ENCODE peak calls at places on chromosomes 6 and 20, in five cellular contexts. K, G, Y, U and H are unnamed samples.

GRCh38 chr6:143806282-143807102 is 36.6 kb upstream of the LTV1 start:
- DNase-seq in Y (no peak), G (no peak), U (no peak), K (no peak), H (peak)

GRCh38 chr6:153032255-153032882 is 29.9 kb upstream of the MTRF1L start:
- DNase-seq in Y (no peak), K (no peak), G (no peak), U (no peak), H (no peak)

GRCh38 chr6:88165877-88166492 is at the start of gene CNR1:
- DNase-seq in K (no peak), Y (no peak), G (peak), U (peak), H (no peak)

GRCh38 chr6:27836783-27837635 is 75.2 kb downstream of the OR2B2 start:
- DNase-seq in G (peak), Y (peak), K (peak), U (peak), H (peak)

GRCh38 chr6:167973092-167973880 is 24.2 kb upstream of the KIF25 start:
- DNase-seq in Y (no peak), K (no peak), G (peak), U (no peak), H (no peak)

GRCh38 chr20:10239954-10240353 is 21.3 kb downstream of the SNAP25 start:
- DNase-seq in U (no peak), G (no peak), K (no peak), Y (no peak), H (no peak)

GRCh38 chr20:33667245-33668086 is 723 bp downstream of the ACTL10 start:
- DNase-seq in K (peak), U (peak), G (no peak), Y (no peak), H (peak)

GRCh38 chr20:7883741-7884140 is 56.5 kb downstream of the HAO1 start:
- DNase-seq in K (no peak), Y (no peak), G (no peak), U (no peak), H (no peak)

GRCh38 chr20:38369387-38369786 is 23.1 kb downstream of the LBP start:
- DNase-seq in K (no peak), G (peak), U (no peak), Y (no peak), H (peak)

GRCh38 chr20:47784599-47785320 is 521 bp downstream of the SULF2 start:
- DNase-seq in K (no peak), U (no peak), Y (no peak), G (peak), H (no peak)

GRCh38 chr20:33280000-33280680 is 2.9 kb upstream of the BPIFB1 start:
- DNase-seq in Y (no peak), K (no peak), U (peak), G (no peak), H (no peak)

GRCh38 chr20:63087236-63087871 is 80.6 kb upstream of the BHLHE23 start:
- DNase-seq in K (no peak), U (peak), G (peak), Y (peak), H (no peak)

GRCh38 chr6:132054525-132054924 is 103.4 kb upstream of the CCN2 start:
- DNase-seq in U (no peak), K (no peak), Y (no peak), G (no peak), H (no peak)

GRCh38 chr20:58294497-58295455 is 14.7 kb upstream of the RAB22A start:
- DNase-seq in Y (no peak), K (no peak), U (no peak), G (no peak), H (no peak)

GRCh38 chr20:25276533-25277050 is 28.7 kb downstream of the PYGB start:
- DNase-seq in Y (peak), K (no peak), G (peak), U (peak), H (no peak)

GRCh38 chr20:11822116-11822794 is 95.4 kb upstream of the BTBD3 start:
- DNase-seq in K (no peak), U (no peak), Y (no peak), G (no peak), H (no peak)

GRCh38 chr6:143405381-143406154 is 44.9 kb downstream of the ADAT2 start:
- DNase-seq in G (no peak), Y (no peak), U (no peak), K (no peak), H (no peak)

GRCh38 chr6:3226422-3227362 is 761 bp downstream of the TUBB2B start:
- DNase-seq in G (peak), Y (no peak), U (no peak), K (no peak), H (no peak)

GRCh38 chr6:27669798-27670301 is 196.9 kb upstream of the ZNF184 start:
- DNase-seq in Y (no peak), K (no peak), G (no peak), U (no peak), H (no peak)

GRCh38 chr6:137866200-137866913 is 702 bp upstream of the TNFAIP3 start:
- DNase-seq in K (no peak), Y (no peak), G (peak), U (no peak), H (no peak)